ENCODE peak calls at places on chromosomes 6 and 20, in seven cellular contexts. O is GM23338, G is H7, J is GM23248, M is heart left ventricle, X is adrenal gland, E is lung. Q is an unnamed sample.

GRCh38 chr6:53258774-53259155 is 90.0 kb downstream of the ELOVL5 start:
- DNase-seq in E (no peak), G (no peak), X (no peak), O (no peak), J (no peak), M (no peak), Q (no peak)

GRCh38 chr6:17258763-17259162 is 22.4 kb upstream of the RBM24 start:
- DNase-seq in M (no peak), G (no peak), X (no peak), O (no peak), E (no peak), J (no peak), Q (no peak)

GRCh38 chr20:34595377-34596184 is 37.1 kb downstream of the MAP1LC3A start:
- DNase-seq in J (no peak), E (no peak), M (no peak), G (no peak), X (no peak), O (no peak), Q (no peak)

GRCh38 chr6:145689529-145689928 is 45.8 kb downstream of the EPM2A start:
- DNase-seq in J (no peak), G (no peak), O (no peak), X (no peak), M (no peak), E (no peak), Q (no peak)

GRCh38 chr6:75796723-75797122 is 47.7 kb downstream of the MYO6 start:
- DNase-seq in E (no peak), J (no peak), X (no peak), G (no peak), O (no peak), M (no peak), Q (no peak)

GRCh38 chr6:37202788-37203491 is 33.0 kb downstream of the PIM1 start:
- DNase-seq in J (no peak), M (no peak), G (no peak), O (no peak), E (no peak), X (no peak), Q (no peak)

GRCh38 chr6:72966628-72967280 is 258.5 kb downstream of the KHDC1L start:
- DNase-seq in E (no peak), J (peak; percentile 57), O (no peak), X (no peak), M (no peak), G (no peak), Q (no peak)

GRCh38 chr6:32194825-32195651 is 2.6 kb upstream of the GPSM3 start:
- DNase-seq in G (no peak), J (peak; percentile 82), M (no peak), O (peak; percentile 58), X (peak; percentile 64), E (no peak), Q (peak; percentile 39)

GRCh38 chr20:13037727-13038126 is 29.0 kb downstream of the SPTLC3 start:
- DNase-seq in E (no peak), M (no peak), G (no peak), X (no peak), J (peak; percentile 53), O (no peak), Q (no peak)

GRCh38 chr20:51930775-51931174 is 128.5 kb upstream of the SALL4 start:
- DNase-seq in X (no peak), E (no peak), J (peak; percentile 77), M (no peak), O (no peak), G (no peak), Q (no peak)

GRCh38 chr6:160036790-160037206 is 67.9 kb downstream of the IGF2R start:
- DNase-seq in G (no peak), O (no peak), M (no peak), E (peak; percentile 27), J (peak; percentile 96), X (peak; percentile 58), Q (no peak)

GRCh38 chr6:84524636-84525035 is 239.8 kb downstream of the TBX18 start:
- DNase-seq in O (no peak), X (no peak), J (peak; percentile 15), E (no peak), M (no peak), G (no peak), Q (no peak)

GRCh38 chr6:113320653-113321052 is 536.5 kb upstream of the MARCKS start:
- DNase-seq in G (no peak), J (no peak), O (peak; percentile 25), X (no peak), E (no peak), M (no peak), Q (no peak)

GRCh38 chr6:157715766-157716171 is 107.3 kb upstream of the SNX9 start:
- DNase-seq in J (peak; percentile 98), M (peak; percentile 71), X (peak; percentile 75), E (peak; percentile 35), G (peak; percentile 48), O (no peak), Q (peak; percentile 89)

GRCh38 chr6:50030777-50031562 is 9.2 kb upstream of the DEFB110 start:
- DNase-seq in X (peak; percentile 10), J (peak; percentile 1), M (no peak), G (peak; percentile 51), E (no peak), O (peak; percentile 90), Q (no peak)

GRCh38 chr20:21607971-21608735 is 94.3 kb upstream of the NKX2-2 start:
- DNase-seq in M (no peak), J (no peak), E (peak; percentile 40), G (peak; percentile 19), X (peak; percentile 61), O (no peak), Q (no peak)

GRCh38 chr6:70208235-70208790 is 94.6 kb downstream of the COL9A1 start:
- DNase-seq in X (no peak), O (no peak), J (no peak), E (no peak), M (no peak), G (no peak), Q (no peak)

GRCh38 chr6:125808060-125808459 is 17.3 kb downstream of the NCOA7 start:
- DNase-seq in E (no peak), M (no peak), G (no peak), O (peak; percentile 43), X (no peak), J (no peak), Q (no peak)

GRCh38 chr6:99066041-99066440 is 118.3 kb upstream of the FBXL4 start:
- DNase-seq in E (no peak), G (no peak), M (no peak), J (no peak), O (no peak), X (no peak), Q (no peak)

GRCh38 chr6:147544420-147544819 is 35.9 kb downstream of the SAMD5 start:
- DNase-seq in X (no peak), O (no peak), G (no peak), M (no peak), E (no peak), J (no peak), Q (no peak)

GRCh38 chr6:147538821-147539220 is 30.3 kb downstream of the SAMD5 start:
- DNase-seq in X (no peak), G (no peak), M (no peak), O (no peak), J (no peak), E (no peak), Q (no peak)

GRCh38 chr6:147534116-147534865 is 25.8 kb downstream of the SAMD5 start:
- DNase-seq in O (no peak), E (no peak), M (no peak), J (no peak), X (no peak), G (no peak), Q (no peak)

GRCh38 chr6:147540075-147540474 is 31.6 kb downstream of the SAMD5 start:
- DNase-seq in J (no peak), G (no peak), X (no peak), M (no peak), O (no peak), E (no peak), Q (no peak)
- H3K36me3 ChIP-seq in J (no peaks in the 10 kb centered on the region), G (no peaks in the 10 kb centered on the region), X (no peaks in the 10 kb centered on the region), M (no peaks in the 10 kb centered on the region), O (no peaks in the 10 kb centered on the region), E (no peaks in the 10 kb centered on the region), Q (no peaks in the 10 kb centered on the region)

DNA sequence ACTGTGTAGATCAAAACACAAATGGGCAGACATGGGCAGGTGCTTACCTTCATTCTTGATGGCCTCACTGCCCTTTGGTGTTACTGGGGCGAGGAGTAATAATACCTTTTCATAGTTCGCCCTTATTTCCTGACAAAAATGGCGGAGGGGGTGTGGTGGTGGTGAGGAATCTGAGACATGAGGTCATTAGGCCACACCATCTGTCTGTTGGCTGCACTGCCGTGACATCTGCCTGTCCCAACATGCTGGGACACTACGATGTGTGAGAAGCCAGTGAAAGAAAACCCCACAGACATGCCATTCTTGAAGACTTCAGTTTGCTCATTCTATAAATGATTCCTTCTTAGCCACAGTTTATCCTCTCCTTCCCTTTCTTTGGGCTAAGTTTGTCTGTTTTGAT is 13.4 kb upstream of the MAPRE1 start:
- DNase-seq in J (no peak), O (no peak), X (no peak), E (no peak), G (no peak), M (no peak), Q (no peak)
- H3K36me3 ChIP-seq in J (no peaks in the 10 kb centered on the region), O (peaks cover 88% of the 10 kb centered on the region), X (no peaks in the 10 kb centered on the region), E (peaks cover 2% of the 10 kb centered on the region), G (peaks cover 81% of the 10 kb centered on the region), M (peaks cover 3% of the 10 kb centered on the region), Q (peaks cover 2% of the 10 kb centered on the region)

DNA sequence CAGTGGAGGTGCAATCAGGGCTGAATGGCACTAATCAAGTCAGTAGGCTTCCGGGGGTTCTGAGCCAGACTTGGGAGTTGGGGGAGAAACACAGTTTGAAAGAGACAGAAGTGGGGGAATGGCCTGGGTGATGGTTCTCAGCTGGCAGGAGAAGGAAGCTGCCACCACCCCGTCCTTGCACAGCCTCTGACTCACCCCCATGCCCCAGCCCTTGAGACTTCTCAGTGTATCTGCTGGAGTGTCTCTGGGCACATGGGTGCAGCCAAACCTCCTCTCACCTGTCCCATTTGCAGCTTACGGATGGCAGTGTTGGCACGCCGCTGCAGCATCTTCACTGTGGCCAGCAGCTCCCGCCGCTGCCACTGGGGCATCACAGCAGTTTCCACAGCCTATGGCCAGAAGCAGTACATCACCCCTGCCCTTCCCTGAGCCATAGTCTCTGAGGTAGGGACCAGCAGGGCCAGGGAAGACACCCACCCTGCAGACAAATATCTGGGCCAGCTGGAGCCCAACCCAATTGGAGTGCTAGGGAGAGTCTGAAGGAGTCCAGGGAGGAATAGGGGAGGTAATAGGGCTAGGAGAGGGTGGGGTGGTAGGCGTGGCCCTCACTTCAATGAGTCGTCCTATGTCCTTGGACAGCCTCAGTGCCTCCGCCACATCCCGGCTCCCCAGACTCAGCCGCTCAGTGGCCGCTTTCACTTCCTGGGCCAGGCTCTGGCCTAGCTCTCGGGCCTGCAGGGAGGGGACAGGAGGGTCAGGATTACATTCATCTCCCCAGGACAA is 11.2 kb downstream of the AARS2 start:
- DNase-seq in M (no peak), J (no peak), E (no peak), O (no peak), G (no peak), X (peak; percentile 83), Q (peak; percentile 56)
- H3K36me3 ChIP-seq in M (peaks cover 31% of the 10 kb centered on the region), J (peaks cover 5% of the 10 kb centered on the region), E (peaks cover 63% of the 10 kb centered on the region), O (peaks cover 7% of the 10 kb centered on the region), G (peaks cover 46% of the 10 kb centered on the region), X (peaks cover 52% of the 10 kb centered on the region), Q (peaks cover 30% of the 10 kb centered on the region)

GRCh38 chr6:170388113-170388512 is 81.6 kb downstream of the FAM120B start:
- DNase-seq in J (no peak), E (no peak), M (no peak), O (no peak), G (no peak), X (no peak), Q (no peak)

GRCh38 chr6:170394980-170395379 is 88.4 kb downstream of the FAM120B start:
- DNase-seq in X (no peak), J (no peak), M (no peak), G (no peak), E (no peak), O (no peak), Q (no peak)

GRCh38 chr6:170393033-170393432 is 86.5 kb downstream of the FAM120B start:
- DNase-seq in M (no peak), O (no peak), X (no peak), G (no peak), E (no peak), J (no peak), Q (no peak)

GRCh38 chr6:170393807-170394399 is 87.3 kb downstream of the FAM120B start:
- DNase-seq in O (no peak), M (no peak), J (peak; percentile 29), E (no peak), G (no peak), X (no peak), Q (no peak)
- H3K36me3 ChIP-seq in O (peaks cover 3% of the 10 kb centered on the region), M (peaks cover 12% of the 10 kb centered on the region), J (peaks cover 28% of the 10 kb centered on the region), E (peaks cover 40% of the 10 kb centered on the region), G (peaks cover 1% of the 10 kb centered on the region), X (peaks cover 56% of the 10 kb centered on the region), Q (peaks cover 48% of the 10 kb centered on the region)